ENCODE peak calls at places on chromosome 19, in seven cellular contexts. One of them, this sample, is unnamed. For H3K4me1, the result is how much of the 10 kb centered on the place peaks cover.

GRCh38 chr19:51181377-51181912 is 39.3 kb downstream of the SIGLEC7 start:
- DNase-seq in SK-N-SH: no peak
- DNase-seq in spleen: no peak
- DNase-seq in upper lobe of left lung: no peak
- DNase-seq in suprapubic skin: no peak
- DNase-seq in endothelial cell of umbilical vein: no peak
- DNase-seq in GM23338: no peak
- DNase-seq in this sample: no peak

GRCh38 chr19:41192574-41193419 is at the start of gene CYP2S1:
- DNase-seq in SK-N-SH: no peak
- DNase-seq in spleen: no peak
- DNase-seq in upper lobe of left lung: peak
- DNase-seq in suprapubic skin: no peak
- DNase-seq in endothelial cell of umbilical vein: no peak
- DNase-seq in GM23338: peak
- DNase-seq in this sample: peak

GRCh38 chr19:46818812-46819211 is 30.4 kb upstream of the SLC1A5 start:
- DNase-seq in SK-N-SH: no peak
- DNase-seq in spleen: no peak
- DNase-seq in upper lobe of left lung: no peak
- DNase-seq in suprapubic skin: no peak
- DNase-seq in endothelial cell of umbilical vein: no peak
- DNase-seq in GM23338: peak
- DNase-seq in this sample: no peak

GRCh38 chr19:50658438-50659317 is 9.4 kb downstream of the C19orf81 start:
- DNase-seq in SK-N-SH: peak
- DNase-seq in spleen: peak
- DNase-seq in upper lobe of left lung: peak
- DNase-seq in suprapubic skin: no peak
- DNase-seq in endothelial cell of umbilical vein: peak
- DNase-seq in GM23338: peak
- DNase-seq in this sample: peak

GRCh38 chr19:49889687-49890348 is 6.9 kb downstream of the IL4I1 start:
- DNase-seq in SK-N-SH: peak
- DNase-seq in spleen: peak
- DNase-seq in upper lobe of left lung: peak
- DNase-seq in suprapubic skin: peak
- DNase-seq in endothelial cell of umbilical vein: peak
- DNase-seq in GM23338: peak
- DNase-seq in this sample: peak

GRCh38 chr19:47658431-47659383 is 49.8 kb downstream of the BICRA start:
- DNase-seq in SK-N-SH: no peak
- DNase-seq in spleen: no peak
- DNase-seq in upper lobe of left lung: no peak
- DNase-seq in suprapubic skin: no peak
- DNase-seq in endothelial cell of umbilical vein: peak
- DNase-seq in GM23338: no peak
- DNase-seq in this sample: peak

GRCh38 chr19:47109541-47110375 is 3.8 kb downstream of the ZC3H4 start:
- DNase-seq in SK-N-SH: no peak
- DNase-seq in spleen: peak
- DNase-seq in upper lobe of left lung: peak
- DNase-seq in suprapubic skin: no peak
- DNase-seq in endothelial cell of umbilical vein: peak
- DNase-seq in GM23338: peak
- DNase-seq in this sample: peak

GRCh38 chr19:41612483-41612882 is 14.4 kb downstream of the CEACAM4 start:
- DNase-seq in SK-N-SH: no peak
- DNase-seq in spleen: peak
- DNase-seq in upper lobe of left lung: peak
- DNase-seq in suprapubic skin: no peak
- DNase-seq in endothelial cell of umbilical vein: no peak
- DNase-seq in GM23338: no peak
- DNase-seq in this sample: no peak

GRCh38 chr19:49362926-49363264 is 679 bp upstream of the TEAD2 start:
- DNase-seq in SK-N-SH: peak
- DNase-seq in spleen: no peak
- DNase-seq in upper lobe of left lung: peak
- DNase-seq in suprapubic skin: peak
- DNase-seq in endothelial cell of umbilical vein: no peak
- DNase-seq in GM23338: no peak
- DNase-seq in this sample: peak

GRCh38 chr19:49222011-49222410 is 64.4 kb downstream of the TRPM4 start:
- DNase-seq in SK-N-SH: no peak
- DNase-seq in spleen: no peak
- DNase-seq in upper lobe of left lung: no peak
- DNase-seq in suprapubic skin: no peak
- DNase-seq in endothelial cell of umbilical vein: no peak
- DNase-seq in GM23338: no peak
- DNase-seq in this sample: no peak

GRCh38 chr19:57675881-57676280 is 5.9 kb upstream of the ZNF551 start:
- DNase-seq in SK-N-SH: no peak
- DNase-seq in spleen: no peak
- DNase-seq in upper lobe of left lung: no peak
- DNase-seq in suprapubic skin: no peak
- DNase-seq in endothelial cell of umbilical vein: no peak
- DNase-seq in GM23338: no peak
- DNase-seq in this sample: no peak

GRCh38 chr19:6739884-6740588 is 556 bp downstream of the TRIP10 start:
- DNase-seq in SK-N-SH: peak
- DNase-seq in spleen: peak
- DNase-seq in upper lobe of left lung: peak
- DNase-seq in suprapubic skin: no peak
- DNase-seq in endothelial cell of umbilical vein: peak
- DNase-seq in GM23338: peak
- DNase-seq in this sample: peak

GRCh38 chr19:15177269-15178116 is 23.3 kb downstream of the NOTCH3 start:
- DNase-seq in SK-N-SH: peak
- DNase-seq in spleen: peak
- DNase-seq in upper lobe of left lung: peak
- DNase-seq in suprapubic skin: no peak
- DNase-seq in endothelial cell of umbilical vein: peak
- DNase-seq in GM23338: peak
- DNase-seq in this sample: peak

GRCh38 chr19:29890392-29890791 is 51.6 kb upstream of the URI1 start:
- DNase-seq in SK-N-SH: no peak
- DNase-seq in spleen: no peak
- DNase-seq in upper lobe of left lung: no peak
- DNase-seq in suprapubic skin: no peak
- DNase-seq in endothelial cell of umbilical vein: no peak
- DNase-seq in GM23338: no peak
- DNase-seq in this sample: no peak

GRCh38 chr19:33261511-33262192 is 36.0 kb upstream of the SLC7A10 start:
- DNase-seq in SK-N-SH: peak
- DNase-seq in spleen: no peak
- DNase-seq in upper lobe of left lung: peak
- DNase-seq in suprapubic skin: no peak
- DNase-seq in endothelial cell of umbilical vein: no peak
- DNase-seq in GM23338: no peak
- DNase-seq in this sample: no peak

GRCh38 chr19:4896372-4896771 is 6.3 kb downstream of the ARRDC5 start:
- DNase-seq in SK-N-SH: no peak
- DNase-seq in spleen: no peak
- DNase-seq in upper lobe of left lung: peak
- DNase-seq in suprapubic skin: no peak
- DNase-seq in endothelial cell of umbilical vein: no peak
- DNase-seq in GM23338: no peak
- DNase-seq in this sample: no peak

GRCh38 chr19:35722897-35723296 is 5.1 kb downstream of the KMT2B start:
- DNase-seq in SK-N-SH: no peak
- DNase-seq in spleen: no peak
- DNase-seq in upper lobe of left lung: no peak
- DNase-seq in suprapubic skin: no peak
- DNase-seq in endothelial cell of umbilical vein: no peak
- DNase-seq in GM23338: no peak
- DNase-seq in this sample: no peak

GRCh38 chr19:35722461-35722860 is 4.7 kb downstream of the KMT2B start:
- DNase-seq in SK-N-SH: no peak
- DNase-seq in spleen: no peak
- DNase-seq in upper lobe of left lung: no peak
- DNase-seq in suprapubic skin: peak
- DNase-seq in endothelial cell of umbilical vein: no peak
- DNase-seq in GM23338: no peak
- DNase-seq in this sample: no peak

GRCh38 chr19:35720648-35721047 is 2.8 kb downstream of the KMT2B start:
- DNase-seq in SK-N-SH: no peak
- DNase-seq in spleen: no peak
- DNase-seq in upper lobe of left lung: no peak
- DNase-seq in suprapubic skin: no peak
- DNase-seq in endothelial cell of umbilical vein: no peak
- DNase-seq in GM23338: no peak
- DNase-seq in this sample: no peak

GRCh38 chr19:35720163-35720524 is 2.3 kb downstream of the KMT2B start:
- DNase-seq in SK-N-SH: no peak
- DNase-seq in spleen: no peak
- DNase-seq in upper lobe of left lung: no peak
- DNase-seq in suprapubic skin: no peak
- DNase-seq in endothelial cell of umbilical vein: no peak
- DNase-seq in GM23338: no peak
- DNase-seq in this sample: no peak

GRCh38 chr19:35721374-35721773 is 3.6 kb downstream of the KMT2B start:
- DNase-seq in SK-N-SH: no peak
- DNase-seq in spleen: no peak
- DNase-seq in upper lobe of left lung: no peak
- DNase-seq in suprapubic skin: peak
- DNase-seq in endothelial cell of umbilical vein: no peak
- DNase-seq in GM23338: no peak
- DNase-seq in this sample: no peak
- TF ChIP-seq POLR2AphosphoS5 in SK-N-SH: no peak
- TF ChIP-seq POLR2AphosphoS5 in spleen: no peak
- TF ChIP-seq POLR2AphosphoS5 in upper lobe of left lung: no peak
- TF ChIP-seq POLR2AphosphoS5 in suprapubic skin: no peak
- TF ChIP-seq POLR2AphosphoS5 in endothelial cell of umbilical vein: no peak
- TF ChIP-seq POLR2AphosphoS5 in GM23338: no peak
- TF ChIP-seq POLR2AphosphoS5 in this sample: no peak

DNA sequence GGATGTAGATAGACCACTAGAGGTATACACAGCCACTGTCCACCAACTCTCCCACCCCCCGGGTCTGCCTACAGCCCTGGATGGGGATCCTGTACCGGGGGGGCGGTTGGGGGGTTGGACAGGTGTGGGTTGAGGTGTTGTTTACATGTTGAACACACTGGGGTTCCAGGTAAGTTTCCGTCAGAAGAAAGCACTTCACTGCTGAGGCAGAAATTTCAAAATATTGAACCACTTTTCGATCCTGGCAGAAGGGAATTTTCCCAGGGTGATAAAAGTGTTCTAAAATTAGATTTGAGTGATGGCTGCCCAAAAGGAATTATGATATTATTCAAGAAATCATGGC is 6.6 kb upstream of the CEACAM16 start:
- DNase-seq in SK-N-SH: no peak
- DNase-seq in spleen: no peak
- DNase-seq in upper lobe of left lung: no peak
- DNase-seq in suprapubic skin: no peak
- DNase-seq in endothelial cell of umbilical vein: no peak
- DNase-seq in GM23338: no peak
- DNase-seq in this sample: no peak
- H3K4me1 ChIP-seq in SK-N-SH: under half
- H3K4me1 ChIP-seq in spleen: half or more
- H3K4me1 ChIP-seq in upper lobe of left lung: half or more
- H3K4me1 ChIP-seq in suprapubic skin: under half
- H3K4me1 ChIP-seq in endothelial cell of umbilical vein: under half
- H3K4me1 ChIP-seq in GM23338: under half
- H3K4me1 ChIP-seq in this sample: under half

GRCh38 chr19:1275260-1275975 is at the start of gene FAM174C:
- DNase-seq in SK-N-SH: peak
- DNase-seq in spleen: peak
- DNase-seq in upper lobe of left lung: peak
- DNase-seq in suprapubic skin: peak
- DNase-seq in endothelial cell of umbilical vein: peak
- DNase-seq in GM23338: peak
- DNase-seq in this sample: peak

GRCh38 chr19:1278074-1278473 is 2.7 kb downstream of the FAM174C start:
- DNase-seq in SK-N-SH: no peak
- DNase-seq in spleen: no peak
- DNase-seq in upper lobe of left lung: no peak
- DNase-seq in suprapubic skin: no peak
- DNase-seq in endothelial cell of umbilical vein: no peak
- DNase-seq in GM23338: no peak
- DNase-seq in this sample: no peak

GRCh38 chr19:1275976-1276619 is 768 bp downstream of the FAM174C start:
- DNase-seq in SK-N-SH: no peak
- DNase-seq in spleen: no peak
- DNase-seq in upper lobe of left lung: peak
- DNase-seq in suprapubic skin: no peak
- DNase-seq in endothelial cell of umbilical vein: no peak
- DNase-seq in GM23338: no peak
- DNase-seq in this sample: no peak

GRCh38 chr19:1277061-1277460 is 1.7 kb downstream of the FAM174C start:
- DNase-seq in SK-N-SH: no peak
- DNase-seq in spleen: peak
- DNase-seq in upper lobe of left lung: no peak
- DNase-seq in suprapubic skin: no peak
- DNase-seq in endothelial cell of umbilical vein: no peak
- DNase-seq in GM23338: no peak
- DNase-seq in this sample: no peak

DNA sequence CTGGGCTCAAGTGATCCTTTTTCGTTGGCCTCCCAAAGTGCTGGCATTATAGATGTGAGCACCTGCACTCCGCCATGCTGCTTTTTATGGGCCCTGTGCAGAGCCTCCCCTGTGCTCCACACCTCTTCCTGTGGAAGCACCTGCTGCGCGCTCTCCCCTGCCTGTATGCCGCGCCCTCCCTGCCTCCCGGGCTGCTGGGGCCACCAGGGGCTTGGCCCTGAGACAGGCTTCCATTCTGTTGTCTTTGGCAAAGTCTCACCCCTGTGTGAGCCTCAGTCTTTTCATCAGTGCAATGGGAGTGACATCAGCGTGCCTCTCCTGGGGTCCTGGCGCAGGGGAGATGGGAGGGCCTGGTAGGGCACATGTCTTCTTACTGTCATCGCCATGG is 1.3 kb downstream of the FAM174C start:
- DNase-seq in SK-N-SH: no peak
- DNase-seq in spleen: peak
- DNase-seq in upper lobe of left lung: no peak
- DNase-seq in suprapubic skin: no peak
- DNase-seq in endothelial cell of umbilical vein: no peak
- DNase-seq in GM23338: no peak
- DNase-seq in this sample: peak
- H3K4me3 ChIP-seq in SK-N-SH: peak
- H3K4me3 ChIP-seq in spleen: peak
- H3K4me3 ChIP-seq in upper lobe of left lung: peak
- H3K4me3 ChIP-seq in suprapubic skin: peak
- H3K4me3 ChIP-seq in endothelial cell of umbilical vein: no peak
- H3K4me3 ChIP-seq in GM23338: peak
- H3K4me3 ChIP-seq in this sample: no peak

DNA sequence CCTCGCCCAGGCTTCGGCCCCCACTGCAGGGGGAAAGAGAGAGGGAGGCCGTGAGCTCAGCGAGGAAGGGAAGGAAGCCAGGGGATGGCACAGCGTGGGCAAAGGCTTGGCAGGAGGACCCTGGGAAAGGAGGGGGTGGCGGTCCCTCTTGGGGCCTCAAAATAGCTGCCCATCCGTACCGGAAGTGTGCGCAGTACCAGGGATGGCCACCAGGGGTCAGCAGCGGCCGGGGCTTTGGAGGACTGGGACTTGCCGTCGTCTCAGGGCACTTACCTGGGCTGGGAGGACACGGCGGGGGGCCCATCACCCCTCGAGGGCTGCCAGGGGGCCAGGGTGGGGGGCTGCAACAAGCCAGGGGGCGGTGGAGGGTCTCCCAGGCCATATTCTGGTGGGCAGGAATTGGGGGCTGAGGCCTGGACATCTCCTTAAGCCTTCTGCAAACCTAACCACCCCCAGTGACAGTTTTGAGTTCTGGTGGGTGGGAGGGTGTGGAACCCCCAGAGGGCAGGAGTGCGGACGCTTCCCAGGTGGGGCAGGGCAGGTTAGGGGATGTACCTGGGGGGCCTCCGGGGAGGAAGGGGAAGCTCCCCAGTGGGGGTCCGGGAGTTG is 7.8 kb upstream of the TMEM161A start:
- DNase-seq in SK-N-SH: peak
- DNase-seq in spleen: peak
- DNase-seq in upper lobe of left lung: peak
- DNase-seq in suprapubic skin: peak
- DNase-seq in endothelial cell of umbilical vein: peak
- DNase-seq in GM23338: peak
- DNase-seq in this sample: peak
- TF ChIP-seq POLR2AphosphoS5 in SK-N-SH: no peak
- TF ChIP-seq POLR2AphosphoS5 in spleen: peak
- TF ChIP-seq POLR2AphosphoS5 in upper lobe of left lung: no peak
- TF ChIP-seq POLR2AphosphoS5 in suprapubic skin: no peak
- TF ChIP-seq POLR2AphosphoS5 in endothelial cell of umbilical vein: no peak
- TF ChIP-seq POLR2AphosphoS5 in GM23338: no peak
- TF ChIP-seq POLR2AphosphoS5 in this sample: no peak

This sample was measured in transverse colon.